ENCODE peak calls at places on chromosomes 7 and 10, in nine cellular contexts. A is GM10248, Q is lung microvascular endothelial cell, Y is choroid plexus epithelial cell, F is G401, D is T-cell, B is ELR, Z is M059J, L is T-helper 2 cell. H is an unnamed sample.

GRCh38 chr10:132329565-132330485 is 2.2 kb upstream of the LRRC27 start:
- DNase-seq in L (no peak), D (no peak), Z (peak), Y (peak), Q (peak), A (no peak), B (peak), F (peak), H (peak)

GRCh38 chr7:56537952-56538351 is 421.7 kb upstream of the NUPR2 start:
- DNase-seq in B (no peak), F (peak), A (no peak), D (no peak), Q (no peak), Y (no peak), Z (no peak), L (no peak), H (no peak)

GRCh38 chr10:15255961-15256360 is 87.5 kb upstream of the NMT2 start:
- DNase-seq in D (no peak), B (no peak), Z (no peak), Q (no peak), A (no peak), F (no peak), L (no peak), Y (no peak), H (no peak)

GRCh38 chr10:22029450-22030236 is 26.1 kb upstream of the DNAJC1 start:
- DNase-seq in F (no peak), D (no peak), Z (no peak), L (no peak), Q (no peak), A (no peak), Y (peak), B (no peak), H (no peak)

GRCh38 chr10:80571352-80571751 is 33.6 kb downstream of the SH2D4B start:
- DNase-seq in L (no peak), Q (no peak), Y (no peak), D (no peak), Z (no peak), F (no peak), A (no peak), B (no peak), H (no peak)

GRCh38 chr7:27143950-27144798 is 693 bp upstream of the HOXA5 start:
- DNase-seq in Y (no peak), Z (no peak), B (no peak), L (no peak), Q (no peak), D (no peak), F (no peak), A (no peak), H (no peak)

GRCh38 chr7:85508642-85509429 is 322.0 kb upstream of the SEMA3D start:
- DNase-seq in Y (peak), F (no peak), D (no peak), A (no peak), L (no peak), Z (peak), Q (no peak), B (peak), H (no peak)

GRCh38 chr7:16205481-16205880 is 215.9 kb downstream of the CRPPA start:
- DNase-seq in D (no peak), L (no peak), B (no peak), A (no peak), F (no peak), Y (no peak), Q (no peak), Z (no peak), H (no peak)

GRCh38 chr10:45471531-45472310 is 97.7 kb downstream of the ALOX5 start:
- DNase-seq in A (no peak), F (no peak), B (no peak), Y (no peak), D (no peak), L (no peak), Q (no peak), Z (no peak), H (no peak)

GRCh38 chr10:48506147-48506917 is 98.5 kb downstream of the ARHGAP22 start:
- DNase-seq in Q (peak), F (peak), B (peak), Y (peak), D (no peak), A (no peak), Z (peak), L (no peak), H (peak)

GRCh38 chr10:100508691-100509150 is 10.9 kb downstream of the SEC31B start:
- DNase-seq in Q (peak), B (peak), L (peak), Z (peak), D (no peak), F (peak), Y (peak), A (peak), H (peak)

GRCh38 chr7:100867040-100867795 is at the start of gene TRIP6:
- DNase-seq in Z (peak), B (peak), L (peak), Q (peak), F (peak), Y (peak), D (no peak), A (peak), H (peak)

GRCh38 chr10:120788756-120789155 is 62.4 kb upstream of the WDR11 start:
- DNase-seq in Y (no peak), B (no peak), L (no peak), D (no peak), F (no peak), A (no peak), Q (no peak), Z (no peak), H (no peak)

GRCh38 chr7:35716038-35716803 is 21.3 kb upstream of the HERPUD2 start:
- DNase-seq in B (no peak), D (no peak), L (no peak), Y (peak), A (no peak), Q (no peak), F (peak), Z (peak), H (peak)

GRCh38 chr7:90250601-90251303 is 5.8 kb downstream of the CFAP69 start:
- DNase-seq in D (no peak), A (no peak), F (no peak), L (no peak), Z (peak), B (no peak), Y (peak), Q (peak), H (peak)

GRCh38 chr10:101062231-101063161 is 707 bp downstream of the KAZALD1 start:
- DNase-seq in A (peak), Y (peak), F (no peak), Q (peak), B (peak), L (peak), D (peak), Z (no peak), H (peak)

GRCh38 chr10:49187950-49188761 is at the start of gene TMEM273:
- DNase-seq in L (peak), A (peak), D (peak), B (no peak), Q (peak), F (peak), Y (no peak), Z (peak), H (peak)

GRCh38 chr7:1632916-1633785 is 36.9 kb upstream of the ELFN1 start:
- DNase-seq in B (no peak), Q (no peak), Y (no peak), F (no peak), A (no peak), L (no peak), D (no peak), Z (no peak), H (no peak)

H was measured in astrocyte of the hippocampus.